ENCODE peak calls at places on chromosomes 3 and 15, in five cellular contexts. U is GM23338, Z is HCT116, G is PC-3, L is PC-9. A is an unnamed sample. For H3K9me2, the result is how much of the 10 kb centered on the place peaks cover.

GRCh38 chr3:63679181-63679580 is 26.7 kb downstream of the SNTN start:
- DNase-seq in Z (no peak), G (no peak), L (no peak), U (no peak), A (no peak)

GRCh38 chr3:122961146-122961545 is 66.4 kb downstream of the SEMA5B start:
- DNase-seq in U (no peak), Z (no peak), L (peak), G (no peak), A (no peak)

GRCh38 chr3:45907769-45908705 is 21.7 kb downstream of the CCR9 start:
- DNase-seq in L (no peak), Z (no peak), G (no peak), U (no peak), A (peak)

GRCh38 chr3:196688349-196688748 is 23.7 kb downstream of the CEP19 start:
- DNase-seq in U (no peak), Z (no peak), G (no peak), L (peak), A (peak)

GRCh38 chr3:18393906-18394305 is 31.2 kb downstream of the SATB1 start:
- DNase-seq in L (no peak), U (no peak), Z (no peak), G (peak), A (peak)

GRCh38 chr3:193791041-193792032 is 198.3 kb downstream of the OPA1 start:
- DNase-seq in G (peak), Z (no peak), U (no peak), L (peak), A (no peak)

GRCh38 chr3:184315871-184316661 is 1.7 kb downstream of the EIF4G1 start:
- DNase-seq in Z (no peak), L (no peak), U (no peak), G (peak), A (peak)

GRCh38 chr15:58221591-58222241 is 83.5 kb downstream of the AQP9 start:
- DNase-seq in G (peak), L (no peak), Z (peak), U (peak), A (peak)

GRCh38 chr3:129461461-129462146 is 21.6 kb downstream of the IFT122 start:
- DNase-seq in U (no peak), L (peak), Z (no peak), G (peak), A (peak)

GRCh38 chr3:122799322-122799721 is 4.5 kb downstream of the SLC49A4 start:
- DNase-seq in G (no peak), U (no peak), L (no peak), Z (no peak), A (no peak)

GRCh38 chr3:191366675-191367074 is 36.3 kb upstream of the UTS2B start:
- DNase-seq in Z (no peak), G (no peak), L (no peak), U (no peak), A (peak)

GRCh38 chr3:47772047-47772446 is 9.6 kb downstream of the SMARCC1 start:
- DNase-seq in G (no peak), L (no peak), U (no peak), Z (no peak), A (no peak)

GRCh38 chr15:94119215-94119815 is 112.0 kb upstream of the MCTP2 start:
- DNase-seq in U (peak), G (no peak), Z (no peak), L (no peak), A (peak)

GRCh38 chr3:45272828-45273470 is 46.9 kb upstream of the TMEM158 start:
- DNase-seq in L (peak), Z (no peak), U (no peak), G (peak), A (no peak)

GRCh38 chr3:40780341-40780800 is 255.6 kb downstream of the ZNF621 start:
- DNase-seq in U (peak), L (no peak), G (peak), Z (no peak), A (peak)

GRCh38 chr3:153958635-153959320 is 162.4 kb upstream of the ARHGEF26 start:
- DNase-seq in U (no peak), G (peak), Z (no peak), L (no peak), A (peak)

GRCh38 chr3:188046561-188047213 is 107.3 kb upstream of the LPP start:
- DNase-seq in U (no peak), G (peak), Z (no peak), L (peak), A (peak)

GRCh38 chr3:151766454-151766853 is 32.7 kb downstream of the AADACL2 start:
- DNase-seq in U (no peak), Z (peak), L (peak), G (peak), A (peak)

GRCh38 chr3:5037828-5038227 is 58.6 kb downstream of the BHLHE40 start:
- DNase-seq in G (no peak), Z (no peak), U (no peak), L (no peak), A (no peak)

GRCh38 chr3:2099028-2099671 is 484 bp downstream of the CNTN4 start:
- DNase-seq in Z (no peak), L (no peak), G (no peak), U (peak), A (peak)
- TF ChIP-seq EZH2 in Z (no peak), L (no peak), G (no peak), U (no peak), A (no peak)

DNA sequence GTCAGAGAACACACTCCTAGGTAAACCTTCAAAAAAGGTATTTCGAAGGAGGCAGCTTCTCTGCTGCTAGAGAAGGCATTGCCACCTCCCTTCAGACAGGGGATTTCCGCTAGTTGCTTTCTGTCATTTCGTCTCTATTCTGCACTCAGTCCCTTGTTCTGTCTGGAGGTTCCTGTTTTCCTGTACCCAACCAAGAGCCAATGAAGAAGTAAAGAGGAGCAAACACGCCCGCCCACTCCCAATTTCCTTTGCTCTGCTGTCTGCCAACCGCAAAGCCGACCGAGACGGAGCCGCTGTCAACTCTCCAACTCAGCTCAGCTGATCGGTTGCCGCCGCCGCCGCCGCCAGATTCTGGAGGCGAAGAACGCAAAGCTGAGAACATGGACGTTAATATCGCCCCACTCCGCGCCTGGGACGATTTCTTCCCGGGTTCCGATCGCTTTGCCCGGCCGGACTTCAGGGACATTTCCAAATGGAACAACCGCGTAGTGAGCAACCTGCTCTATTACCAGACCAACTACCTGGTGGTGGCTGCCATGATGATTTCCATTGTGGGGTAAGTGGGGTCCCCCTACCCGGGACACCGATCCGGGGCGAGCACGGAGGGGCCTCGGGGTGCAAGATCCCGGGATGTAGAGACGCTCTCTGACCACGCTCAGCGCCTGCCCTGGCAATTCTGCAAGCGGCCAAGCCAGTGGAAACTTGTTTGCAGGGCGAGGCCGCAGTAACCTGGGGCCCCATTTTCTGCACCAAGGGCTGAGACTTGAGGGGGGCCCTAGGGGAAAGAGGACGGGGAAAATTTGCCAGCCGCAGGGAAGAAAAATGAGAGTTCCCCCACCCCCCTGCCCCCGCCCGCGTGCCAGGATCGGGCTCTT is at the start of gene ARL6IP5:
- DNase-seq in U (peak), Z (peak), G (peak), L (peak), A (peak)
- H3K9me2 ChIP-seq in U (under half), Z (under half), G (under half), L (under half), A (under half)

GRCh38 chr15:34275154-34275553 is 50.3 kb downstream of the EMC4 start:
- DNase-seq in Z (no peak), G (peak), L (no peak), U (no peak), A (peak)

GRCh38 chr15:34280193-34280592 is 55.4 kb downstream of the EMC4 start:
- DNase-seq in Z (no peak), G (no peak), L (no peak), U (no peak), A (no peak)

GRCh38 chr15:34282384-34282783 is 55.2 kb downstream of the SLC12A6 start:
- DNase-seq in Z (no peak), G (no peak), L (no peak), U (no peak), A (no peak)

GRCh38 chr15:34275721-34276120 is 50.9 kb downstream of the EMC4 start:
- DNase-seq in G (peak), Z (no peak), L (peak), U (no peak), A (peak)

DNA sequence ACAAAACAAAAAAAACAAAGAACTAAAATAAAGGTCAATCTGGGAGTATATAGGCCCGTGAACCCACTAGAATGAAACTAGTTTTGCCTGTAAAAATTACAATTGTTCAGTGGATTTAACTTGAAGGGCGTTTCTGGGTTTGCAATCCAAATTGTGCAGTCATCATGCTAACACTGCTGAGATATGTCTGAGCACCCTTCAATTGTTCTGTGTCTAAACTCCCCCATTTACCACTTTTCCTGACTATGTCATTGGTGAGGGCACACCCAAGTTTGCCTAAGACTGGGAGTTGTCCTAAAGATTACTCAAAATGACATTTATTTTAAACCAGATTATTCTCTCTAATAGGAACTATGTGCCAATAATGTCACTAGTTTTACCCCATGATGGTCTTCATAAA is 54.5 kb downstream of the EMC4 start:
- DNase-seq in L (no peak), U (no peak), G (peak), Z (no peak), A (peak)
- H2AFZ ChIP-seq in L (no peak), U (no peak), G (no peak), Z (no peak), A (no peak)

DNA sequence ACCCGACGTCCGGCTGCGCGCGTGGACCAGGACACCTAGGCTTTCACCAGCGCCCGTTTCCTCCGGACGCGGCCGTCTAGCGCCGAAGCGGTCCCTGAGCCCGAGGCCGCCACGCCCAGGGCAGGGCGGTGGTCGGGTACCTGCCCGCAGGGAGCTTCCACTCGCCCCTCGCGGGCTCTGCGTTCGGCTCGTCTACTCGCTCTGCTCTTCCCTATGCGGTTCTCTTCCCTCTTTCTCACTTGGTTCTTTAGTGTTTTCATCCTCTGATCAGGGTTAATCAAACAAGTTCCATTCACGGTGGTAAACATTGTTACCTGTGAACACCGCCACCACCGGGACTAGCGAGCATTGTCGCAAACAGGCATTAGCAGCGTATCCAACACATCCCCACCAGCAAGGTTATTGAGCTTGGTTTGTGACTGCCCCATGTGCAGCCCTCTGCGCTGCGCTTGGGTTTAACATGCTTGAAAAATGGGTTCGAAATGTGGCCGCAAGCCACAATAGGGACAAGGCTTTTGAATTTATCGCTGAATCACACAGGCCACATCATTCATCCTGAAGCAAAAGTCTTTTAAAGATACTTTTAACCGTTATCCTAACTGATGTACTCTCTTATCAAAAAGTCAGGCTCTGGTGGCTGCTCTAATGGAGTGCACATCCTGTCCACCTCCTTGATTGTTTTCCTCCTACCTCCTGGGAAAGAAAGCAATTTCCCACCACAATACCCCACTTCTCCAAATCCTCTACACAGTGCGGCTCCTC is 848 bp upstream of the CD47 start:
- DNase-seq in G (peak), L (no peak), U (peak), Z (no peak), A (no peak)
- TF ChIP-seq EZH2 in G (no peak), L (no peak), U (no peak), Z (no peak), A (no peak)

GRCh38 chr15:35764661-35765519 is 218.9 kb upstream of the DPH6 start:
- DNase-seq in U (no peak), G (peak), Z (no peak), L (no peak), A (no peak)
- H3K9me2 ChIP-seq in U (under half), G (under half), Z (under half), L (under half), A (under half)

DNA sequence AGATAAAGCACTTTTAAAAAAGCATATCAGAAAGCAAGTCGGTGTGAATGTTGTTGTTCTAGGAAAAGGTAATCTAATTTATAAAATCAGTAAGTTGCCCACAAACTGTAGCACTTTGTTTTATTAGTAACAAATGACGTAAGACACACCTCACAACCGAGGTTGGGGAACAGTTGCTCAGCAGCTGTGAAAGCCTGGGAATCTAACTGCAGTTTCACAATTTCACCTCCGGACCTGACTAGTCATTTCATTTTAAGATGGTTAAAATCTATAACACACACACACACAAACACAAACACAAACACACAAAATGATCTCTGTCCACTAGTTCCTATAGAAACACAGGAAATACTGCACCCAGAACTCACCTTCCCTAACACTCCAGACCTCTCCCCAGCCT is 406.7 kb upstream of the NR2F2 start:
- DNase-seq in L (no peak), G (no peak), U (no peak), Z (no peak), A (no peak)
- H2AFZ ChIP-seq in L (no peak), G (no peak), U (no peak), Z (no peak), A (no peak)

GRCh38 chr15:81475471-81475870 is 101.5 kb upstream of the TMC3 start:
- DNase-seq in L (no peak), Z (no peak), G (no peak), U (no peak), A (no peak)
- TF ChIP-seq EZH2 in L (no peak), Z (no peak), G (no peak), U (no peak), A (no peak)

GRCh38 chr3:58019343-58019742 is 11.1 kb downstream of the FLNB start:
- DNase-seq in U (no peak), Z (no peak), L (no peak), G (no peak), A (no peak)

GRCh38 chr3:58021072-58021959 is 13.1 kb downstream of the FLNB start:
- DNase-seq in L (peak), G (peak), U (peak), Z (no peak), A (no peak)

GRCh38 chr3:58016710-58017109 is 8.5 kb downstream of the FLNB start:
- DNase-seq in Z (no peak), L (no peak), U (no peak), G (no peak), A (no peak)

GRCh38 chr3:58020740-58021071 is 12.5 kb downstream of the FLNB start:
- DNase-seq in G (no peak), Z (no peak), U (no peak), L (no peak), A (no peak)

DNA sequence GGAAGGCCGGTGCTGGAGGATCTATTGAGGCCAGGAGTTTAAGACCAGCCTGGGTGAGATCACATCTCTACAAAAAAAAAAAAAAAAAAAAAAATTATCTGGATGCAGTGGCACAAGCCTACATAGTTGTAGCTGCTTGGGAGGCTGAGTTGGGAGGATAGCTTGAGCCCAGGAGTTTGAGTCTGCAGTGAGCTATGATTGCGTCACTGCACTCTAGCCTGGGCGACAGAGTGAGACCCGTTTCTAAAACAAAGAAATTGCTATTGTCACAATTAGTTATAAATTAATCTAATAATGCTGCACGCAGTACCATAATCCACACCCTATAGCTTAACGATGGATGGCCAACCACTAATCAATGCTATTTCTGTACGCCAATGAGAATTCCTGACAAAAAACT is 10.7 kb downstream of the FLNB start:
- DNase-seq in Z (no peak), G (no peak), U (no peak), L (no peak), A (no peak)
- H3K9me2 ChIP-seq in Z (under half), G (under half), U (under half), L (under half), A (under half)

DNA sequence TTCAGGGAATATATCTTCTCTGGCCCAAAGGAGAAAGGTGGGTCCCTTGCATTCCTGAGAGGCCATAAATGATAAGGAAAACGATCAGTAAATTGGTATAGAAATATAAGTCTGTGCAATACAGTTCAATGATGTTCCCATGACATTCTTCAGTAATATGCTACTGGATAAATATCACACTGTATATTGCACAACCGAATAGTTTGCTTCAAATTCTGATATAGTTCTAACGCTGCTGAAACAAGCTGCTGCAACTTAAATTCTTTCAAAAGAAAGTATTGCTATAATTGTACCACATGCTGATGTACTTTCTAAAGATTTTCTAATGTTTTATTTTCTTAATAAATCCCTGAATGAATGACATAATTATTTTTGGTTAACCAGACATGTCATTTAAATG is 44.7 kb downstream of the FGF7 start:
- DNase-seq in L (no peak), G (no peak), U (no peak), Z (no peak), A (peak)
- H2AFZ ChIP-seq in L (no peak), G (no peak), U (no peak), Z (no peak), A (no peak)

GRCh38 chr15:47715856-47716445 is 1.4 kb upstream of the SEMA6D start:
- DNase-seq in G (no peak), L (no peak), U (no peak), Z (no peak), A (peak)

GRCh38 chr15:47717036-47717611 is at the start of gene SEMA6D:
- DNase-seq in L (no peak), Z (no peak), G (peak), U (peak), A (peak)

GRCh38 chr15:47720555-47720954 is 3.2 kb downstream of the SEMA6D start:
- DNase-seq in L (no peak), G (no peak), Z (no peak), U (no peak), A (peak)

GRCh38 chr15:47719730-47720129 is 2.4 kb downstream of the SEMA6D start:
- DNase-seq in L (no peak), U (no peak), G (peak), Z (no peak), A (no peak)

GRCh38 chr15:47718474-47719440 is 1.5 kb downstream of the SEMA6D start:
- DNase-seq in L (no peak), Z (no peak), U (peak), G (peak), A (peak)
- TF ChIP-seq EZH2 in L (no peak), Z (no peak), U (no peak), G (no peak), A (no peak)

A was measured in GM23248.